ENCODE peak calls at places on chromosomes 5 and 9, in six cellular contexts. C is OCI-M1, K is SK-N-SH, S is fibroblast of the conjunctiva, E is RPMI7951, Y is Ammon's horn. H is an unnamed sample.

GRCh38 chr9:131478421-131478868 is 24.3 kb upstream of the POMT1 start:
- DNase-seq in C (peak), K (peak), S (no peak), E (peak), Y (no peak), H (peak)

GRCh38 chr9:6973762-6974161 is 216.0 kb downstream of the KDM4C start:
- DNase-seq in C (no peak), K (no peak), S (no peak), E (no peak), Y (no peak), H (no peak)

GRCh38 chr9:6428940-6429889 is 16.2 kb downstream of the UHRF2 start:
- DNase-seq in C (peak), K (no peak), S (no peak), E (no peak), Y (no peak), H (no peak)

GRCh38 chr9:115548826-115549225 is 430.9 kb upstream of the TNC start:
- DNase-seq in C (peak), K (no peak), S (no peak), E (peak), Y (no peak), H (no peak)

GRCh38 chr9:97747201-97747965 is 50.2 kb upstream of the XPA start:
- DNase-seq in C (no peak), K (no peak), S (no peak), E (no peak), Y (no peak), H (no peak)

GRCh38 chr5:63125862-63126261 is 547.2 kb downstream of the LRRC70 start:
- DNase-seq in C (peak), K (no peak), S (peak), E (peak), Y (peak), H (peak)

GRCh38 chr9:106481003-106481614 is 381.9 kb upstream of the ZNF462 start:
- DNase-seq in C (peak), K (peak), S (peak), E (peak), Y (no peak), H (no peak)

GRCh38 chr9:98064623-98065392 is 8.3 kb downstream of the NANS start:
- DNase-seq in C (no peak), K (no peak), S (no peak), E (no peak), Y (peak), H (no peak)

GRCh38 chr5:124908603-124909451 is 162.4 kb upstream of the ZNF608 start:
- DNase-seq in C (no peak), K (peak), S (no peak), E (peak), Y (no peak), H (no peak)

GRCh38 chr9:77648458-77649108 is 461 bp upstream of the GNA14 start:
- DNase-seq in C (no peak), K (no peak), S (no peak), E (no peak), Y (peak), H (no peak)

GRCh38 chr9:3809724-3810123 is 283.9 kb upstream of the RFX3 start:
- DNase-seq in C (no peak), K (no peak), S (no peak), E (peak), Y (no peak), H (no peak)

GRCh38 chr5:162096448-162096847 is 28.9 kb downstream of the GABRG2 start:
- DNase-seq in C (peak), K (no peak), S (no peak), E (no peak), Y (no peak), H (no peak)

GRCh38 chr5:151585970-151586369 is 5.2 kb downstream of the FAT2 start:
- DNase-seq in C (no peak), K (peak), S (no peak), E (peak), Y (no peak), H (no peak)

GRCh38 chr5:103234239-103234975 is 24.2 kb upstream of the MACIR start:
- DNase-seq in C (no peak), K (no peak), S (no peak), E (no peak), Y (no peak), H (no peak)

GRCh38 chr5:14445581-14446290 is 135.9 kb upstream of the OTULINL start:
- DNase-seq in C (no peak), K (peak), S (no peak), E (peak), Y (peak), H (peak)

GRCh38 chr9:136625101-136626065 is 37.3 kb upstream of the EGFL7 start:
- DNase-seq in C (peak), K (peak), S (no peak), E (peak), Y (peak), H (no peak)

GRCh38 chr5:1527533-1528205 is 3.9 kb upstream of the LPCAT1 start:
- DNase-seq in C (no peak), K (no peak), S (no peak), E (no peak), Y (peak), H (peak)

GRCh38 chr5:10251409-10251808 is 1.3 kb downstream of the CCT5 start:
- DNase-seq in C (peak), K (no peak), S (no peak), E (no peak), Y (no peak), H (no peak)

GRCh38 chr9:93810028-93810971 is 144.9 kb downstream of the BARX1 start:
- DNase-seq in C (no peak), K (peak), S (no peak), E (no peak), Y (no peak), H (no peak)

GRCh38 chr5:95524423-95524822 is 30.4 kb downstream of the SKIC3 start:
- DNase-seq in C (no peak), K (no peak), S (no peak), E (no peak), Y (no peak), H (no peak)

GRCh38 chr5:96344678-96345612 is 88.1 kb downstream of the PCSK1 start:
- DNase-seq in C (peak), K (peak), S (peak), E (peak), Y (peak), H (peak)